ENCODE peak calls at places on chromosomes 13 and 19, in nine cellular contexts. V, X, K, L, N, Q, M, I and Y are unnamed samples.

GRCh38 chr19:17953316-17953801 is 13.5 kb upstream of the KCNN1 start:
- DNase-seq in X (no peak), V (no peak), L (no peak), M (no peak), Q (no peak), K (no peak), I (no peak), N (no peak), Y (no peak)

GRCh38 chr13:113862766-113863510 is 938 bp downstream of the GAS6 start:
- DNase-seq in K (peak), I (peak), Q (no peak), V (peak), N (no peak), X (no peak), L (no peak), M (no peak), Y (peak)

GRCh38 chr19:58518261-58519086 is 1.1 kb downstream of the ZBTB45 start:
- DNase-seq in N (no peak), L (peak), I (no peak), Q (no peak), V (no peak), M (no peak), K (no peak), X (no peak), Y (no peak)

GRCh38 chr13:45004096-45004495 is 14.8 kb downstream of the GPALPP1 start:
- DNase-seq in V (no peak), X (no peak), M (no peak), K (no peak), I (no peak), Q (no peak), L (no peak), N (no peak), Y (no peak)

GRCh38 chr13:91169641-91170040 is 177.8 kb upstream of the MIR17HG start:
- DNase-seq in I (no peak), M (no peak), Q (no peak), L (no peak), V (no peak), K (no peak), X (no peak), N (no peak), Y (no peak)

GRCh38 chr13:93687261-93687660 is 460.7 kb downstream of the GPC6 start:
- DNase-seq in L (no peak), K (no peak), Q (no peak), V (no peak), I (no peak), X (no peak), N (no peak), M (no peak), Y (no peak)

GRCh38 chr19:39515551-39516191 is 732 bp downstream of the SELENOV start:
- DNase-seq in M (peak), Q (no peak), K (no peak), V (peak), L (no peak), N (no peak), X (no peak), I (no peak), Y (peak)

GRCh38 chr19:14401468-14401867 is 17.7 kb downstream of the DDX39A start:
- DNase-seq in V (no peak), L (no peak), M (no peak), X (no peak), N (no peak), I (no peak), Q (no peak), K (no peak), Y (no peak)

GRCh38 chr13:46679369-46680180 is 117.4 kb downstream of the ESD start:
- DNase-seq in K (no peak), X (no peak), N (no peak), Q (no peak), M (no peak), V (peak), I (peak), L (no peak), Y (no peak)

GRCh38 chr19:54137913-54138776 is 583 bp downstream of the CNOT3 start:
- DNase-seq in V (peak), L (no peak), I (no peak), M (no peak), X (no peak), Q (no peak), K (no peak), N (no peak), Y (peak)

GRCh38 chr13:40613192-40613818 is 53.1 kb downstream of the FOXO1 start:
- DNase-seq in X (peak), L (no peak), I (peak), V (peak), N (no peak), Q (no peak), M (no peak), K (peak), Y (no peak)

GRCh38 chr13:33550885-33551284 is 265.3 kb upstream of the STARD13 start:
- DNase-seq in N (no peak), X (no peak), V (no peak), Q (no peak), L (no peak), K (no peak), M (no peak), I (no peak), Y (no peak)

GRCh38 chr19:3175761-3176714 is 2.5 kb upstream of the S1PR4 start:
- DNase-seq in K (no peak), N (no peak), I (no peak), X (no peak), Q (peak), M (no peak), L (peak), V (peak), Y (no peak)

GRCh38 chr13:22469421-22469820 is 711.4 kb upstream of the SGCG start:
- DNase-seq in I (no peak), V (no peak), M (no peak), Q (no peak), N (no peak), X (no peak), K (no peak), L (no peak), Y (no peak)

GRCh38 chr13:50375792-50376191 is 360.5 kb downstream of the KCNRG start:
- DNase-seq in L (peak), N (no peak), V (no peak), K (no peak), I (no peak), X (no peak), M (no peak), Q (no peak), Y (no peak)

GRCh38 chr13:59677966-59678814 is 485.5 kb downstream of the DIAPH3 start:
- DNase-seq in L (peak), Q (no peak), M (no peak), I (peak), X (no peak), N (peak), V (no peak), K (no peak), Y (peak)

GRCh38 chr13:46721054-46721453 is 75.9 kb downstream of the ESD start:
- DNase-seq in M (no peak), L (peak), K (peak), I (peak), Q (no peak), V (peak), N (peak), X (peak), Y (peak)

GRCh38 chr13:101535192-101535746 is 82.8 kb downstream of the ITGBL1 start:
- DNase-seq in N (no peak), X (no peak), Q (no peak), M (no peak), K (no peak), I (no peak), L (no peak), V (no peak), Y (no peak)

GRCh38 chr19:6234527-6234926 is 45.2 kb downstream of the MLLT1 start:
- DNase-seq in L (no peak), Q (no peak), N (no peak), K (no peak), V (no peak), M (no peak), X (no peak), I (no peak), Y (no peak)